ENCODE peak calls at places on chromosome 14, in five cellular contexts. E is mesendoderm; I is fibroblast of the conjunctiva; O is activated CD4-positive, alpha-beta T cell treated with anti-CD3 and anti-CD28 coated beads for 48 hours; Z is sigmoid colon. V is an unnamed sample.

GRCh38 chr14:60981626-60982455 is 796 bp downstream of the SLC38A6 start:
- DNase-seq in E (peak), I (peak), O (peak), Z (no peak), V (no peak)

GRCh38 chr14:33987565-33988080 is 36.7 kb upstream of the EGLN3 start:
- DNase-seq in E (no peak), I (no peak), O (no peak), Z (no peak), V (no peak)

GRCh38 chr14:54472291-54472690 is 16.5 kb downstream of the GMFB start:
- DNase-seq in E (peak), I (no peak), O (no peak), Z (no peak), V (peak)

GRCh38 chr14:89226789-89227489 is 190.1 kb downstream of the FOXN3 start:
- DNase-seq in E (no peak), I (no peak), O (no peak), Z (no peak), V (no peak)

GRCh38 chr14:59299731-59300130 is 111.3 kb downstream of the DAAM1 start:
- DNase-seq in E (no peak), I (no peak), O (no peak), Z (no peak), V (no peak)

GRCh38 chr14:105378199-105378598 is 20.1 kb upstream of the TEX22 start:
- DNase-seq in E (no peak), I (no peak), O (no peak), Z (no peak), V (no peak)

GRCh38 chr14:49924852-49925251 is 32.0 kb downstream of the ARF6 start:
- DNase-seq in E (no peak), I (no peak), O (no peak), Z (no peak), V (no peak)

GRCh38 chr14:98018626-98019025 is 1221.4 kb downstream of the VRK1 start:
- DNase-seq in E (no peak), I (no peak), O (peak), Z (no peak), V (no peak)

GRCh38 chr14:52051861-52052260 is 17.0 kb downstream of the NID2 start:
- DNase-seq in E (no peak), I (no peak), O (no peak), Z (no peak), V (no peak)

GRCh38 chr14:68541128-68541896 is 251.6 kb downstream of the ZFP36L1 start:
- DNase-seq in E (no peak), I (no peak), O (no peak), Z (no peak), V (no peak)

GRCh38 chr14:91146661-91147060 is 32.8 kb downstream of the DGLUCY start:
- DNase-seq in E (no peak), I (no peak), O (no peak), Z (no peak), V (no peak)

V was measured in ELF-1.